ENCODE peak calls at places on chromosomes 13 and 19, in five cellular contexts. V, Q, O, X and K are unnamed samples.

GRCh38 chr19:35618857-35619256 is 6.3 kb downstream of the HAUS5 start:
- DNase-seq in Q (no peak), X (peak), V (no peak), O (no peak), K (no peak)

GRCh38 chr13:102902789-102903347 is 57.0 kb downstream of the ERCC5 start:
- DNase-seq in Q (no peak), O (peak), X (no peak), V (no peak), K (no peak)

GRCh38 chr19:18919086-18919894 is at the start of the genes COPE and DDX49:
- DNase-seq in X (peak), V (peak), O (peak), Q (peak), K (peak)

GRCh38 chr19:6047741-6048231 is 62.5 kb downstream of the RFX2 start:
- DNase-seq in V (no peak), Q (peak), X (peak), O (peak), K (peak)

GRCh38 chr13:76792680-76793334 is 93.4 kb downstream of the KCTD12 start:
- DNase-seq in X (no peak), Q (no peak), V (peak), O (no peak), K (no peak)

GRCh38 chr13:98450495-98451167 is 126.3 kb downstream of the STK24 start:
- DNase-seq in O (no peak), X (no peak), V (no peak), Q (no peak), K (no peak)

GRCh38 chr13:61685683-61686013 is 270.0 kb upstream of the PCDH20 start:
- DNase-seq in Q (peak), V (no peak), O (peak), X (peak), K (no peak)

GRCh38 chr19:40280608-40281221 is 4.4 kb downstream of the AKT2 start:
- DNase-seq in V (no peak), X (no peak), Q (no peak), O (no peak), K (no peak)

GRCh38 chr13:77409412-77409811 is 82.5 kb upstream of the MYCBP2 start:
- DNase-seq in Q (no peak), V (no peak), X (no peak), O (no peak), K (no peak)

GRCh38 chr13:65913173-65913572 is 1317.0 kb downstream of the PCDH9 start:
- DNase-seq in X (no peak), O (no peak), Q (no peak), V (no peak), K (no peak)

GRCh38 chr19:16598848-16599247 is 26.6 kb upstream of the SLC35E1 start:
- DNase-seq in Q (no peak), O (peak), X (peak), V (no peak), K (no peak)

GRCh38 chr13:109918179-109918651 is 131.8 kb upstream of the IRS2 start:
- DNase-seq in O (no peak), X (no peak), Q (no peak), V (peak), K (no peak)

GRCh38 chr13:21616205-21616604 is 12.2 kb upstream of the MICU2 start:
- DNase-seq in O (no peak), X (no peak), V (no peak), Q (no peak), K (no peak)

GRCh38 chr13:73481265-73481664 is 422.5 kb downstream of the KLF5 start:
- DNase-seq in V (no peak), X (no peak), Q (no peak), O (no peak), K (no peak)

GRCh38 chr19:44111910-44112463 is 1.2 kb upstream of the ZNF225 start:
- DNase-seq in X (peak), V (peak), Q (peak), O (peak), K (no peak)

GRCh38 chr13:87736849-87737400 is 65.8 kb downstream of the SLITRK5 start:
- DNase-seq in O (no peak), Q (no peak), X (no peak), V (no peak), K (no peak)

GRCh38 chr13:44574466-44574855 is 1.7 kb downstream of the TSC22D1 start:
- DNase-seq in O (no peak), X (no peak), V (no peak), Q (no peak), K (no peak)

GRCh38 chr13:44575035-44575434 is 1.1 kb downstream of the TSC22D1 start:
- DNase-seq in X (no peak), O (no peak), V (no peak), Q (no peak), K (no peak)

GRCh38 chr13:44573790-44574465 is 2.2 kb downstream of the TSC22D1 start:
- DNase-seq in V (no peak), O (peak), Q (no peak), X (peak), K (peak)

GRCh38 chr13:44575741-44576395 is at the start of gene TSC22D1:
- DNase-seq in O (peak), Q (no peak), X (peak), V (peak), K (peak)

GRCh38 chr13:44573071-44573470 is 3.1 kb downstream of the TSC22D1 start:
- DNase-seq in V (no peak), Q (no peak), X (no peak), O (no peak), K (no peak)
- TF ChIP-seq CTCF in V (no peak), Q (no peak), X (no peak), O (no peak), K (no peak)

GRCh38 chr19:1131718-1132552 is 28.1 kb downstream of the GPX4 start:
- DNase-seq in V (peak), O (peak), X (no peak), Q (no peak), K (peak)
- TF ChIP-seq CTCF in V (peak), O (no peak), X (no peak), Q (no peak), K (no peak)

GRCh38 chr13:46297338-46297737 is 85.6 kb downstream of the LRRC63 start:
- DNase-seq in X (no peak), V (no peak), O (no peak), Q (no peak), K (no peak)

GRCh38 chr13:46296920-46297319 is 85.2 kb downstream of the LRRC63 start:
- DNase-seq in O (no peak), V (no peak), Q (no peak), X (no peak), K (no peak)

GRCh38 chr13:46295531-46296464 is 84.1 kb downstream of the LRRC63 start:
- DNase-seq in V (no peak), Q (no peak), X (no peak), O (no peak), K (no peak)

DNA sequence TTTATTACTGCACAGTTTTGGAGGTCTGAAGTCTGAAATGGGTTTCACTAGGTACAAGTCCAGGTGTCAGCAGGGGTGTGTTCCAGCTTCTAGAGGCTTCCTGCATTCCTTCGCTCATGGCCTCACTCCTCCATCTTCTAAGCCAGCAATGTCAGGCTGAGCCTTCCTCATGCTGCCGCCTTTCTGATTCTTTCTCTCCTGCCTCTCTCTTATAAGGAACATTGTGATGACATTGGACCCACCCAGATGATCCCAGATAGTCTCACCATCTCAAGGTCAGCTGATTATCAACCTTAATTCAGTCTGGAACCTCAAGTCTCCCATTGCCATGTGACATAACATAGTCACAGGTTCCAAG is 84.7 kb downstream of the LRRC63 start:
- DNase-seq in O (no peak), X (no peak), V (no peak), Q (no peak), K (no peak)
- TF ChIP-seq CTCF in O (no peak), X (no peak), V (no peak), Q (no peak), K (no peak)

DNA sequence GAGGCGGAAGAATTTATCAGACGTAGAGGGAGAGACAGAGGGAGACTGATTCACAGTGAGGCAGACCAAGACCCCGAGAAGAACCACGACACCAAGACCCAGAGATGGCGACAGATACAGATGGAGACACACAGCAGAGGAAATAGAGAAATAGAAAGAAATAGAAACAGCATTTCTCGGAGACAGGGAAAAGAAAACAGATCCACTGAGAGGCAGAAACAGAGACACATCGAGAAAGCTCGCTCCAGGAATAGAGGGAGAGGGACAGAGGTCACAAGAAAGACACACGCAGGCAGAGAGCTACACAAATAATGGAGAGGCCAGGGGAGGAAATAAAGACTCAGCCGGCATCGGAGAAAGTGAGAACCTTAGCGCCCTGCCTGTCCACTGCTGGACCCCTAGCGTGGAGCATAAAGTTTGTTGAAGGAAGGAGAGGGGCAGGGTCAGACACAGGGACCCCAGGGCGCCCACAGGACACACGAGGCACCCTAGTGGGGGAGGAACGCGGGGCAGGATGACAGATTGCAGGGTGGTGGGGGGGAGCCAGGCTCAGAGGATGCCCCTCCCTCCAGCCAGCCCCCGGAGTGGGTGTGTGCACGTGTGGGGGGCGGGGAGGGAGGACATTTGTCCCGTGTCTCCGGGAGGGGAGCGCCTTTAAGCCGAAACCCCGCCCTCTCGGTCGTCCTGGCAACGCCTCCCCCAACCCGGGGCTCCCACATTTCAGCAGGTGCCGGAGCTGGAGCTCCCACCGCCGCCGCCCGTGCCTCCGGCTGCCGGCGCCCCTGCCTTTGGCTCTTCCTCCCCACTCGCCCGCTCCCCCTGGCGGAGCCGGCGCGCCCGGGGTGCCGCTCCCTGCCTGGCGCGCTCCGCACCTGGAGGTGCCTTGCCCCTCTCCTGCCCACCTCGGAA is at the start of gene PRKCG:
- DNase-seq in Q (peak), O (peak), X (peak), V (no peak), K (peak)
- TF ChIP-seq CTCF in Q (peak), O (peak), X (peak), V (no peak), K (peak)